ENCODE peak calls at places on chromosomes 4 and X, in seven cellular contexts. One of them, this sample, is unnamed.

GRCh38 chr4:61507091-61507490 is 307.0 kb downstream of the ADGRL3 start:
- DNase-seq in WERI-Rb-1: no peak
- DNase-seq in uterus: no peak
- DNase-seq in heart right ventricle: no peak
- DNase-seq in right atrium auricular region: no peak
- DNase-seq in stomach: no peak
- DNase-seq in adrenal gland: no peak
- DNase-seq in this sample: peak; percentile 18

GRCh38 chr4:681736-682451 is 7.1 kb downstream of the SLC49A3 start:
- DNase-seq in WERI-Rb-1: no peak
- DNase-seq in uterus: no peak
- DNase-seq in heart right ventricle: no peak
- DNase-seq in right atrium auricular region: no peak
- DNase-seq in stomach: peak; percentile 86
- DNase-seq in adrenal gland: peak; percentile 63
- DNase-seq in this sample: no peak

GRCh38 chr4:142715727-142716126 is 130.4 kb downstream of the INPP4B start:
- DNase-seq in WERI-Rb-1: no peak
- DNase-seq in uterus: no peak
- DNase-seq in heart right ventricle: no peak
- DNase-seq in right atrium auricular region: no peak
- DNase-seq in stomach: no peak
- DNase-seq in adrenal gland: no peak
- DNase-seq in this sample: no peak

GRCh38 chr4:121583396-121583795 is 113.4 kb downstream of the ANXA5 start:
- DNase-seq in WERI-Rb-1: no peak
- DNase-seq in uterus: no peak
- DNase-seq in heart right ventricle: no peak
- DNase-seq in right atrium auricular region: no peak
- DNase-seq in stomach: no peak
- DNase-seq in adrenal gland: no peak
- DNase-seq in this sample: no peak

GRCh38 chrX:51158261-51158660 is 174.4 kb upstream of the NUDT10 start:
- DNase-seq in WERI-Rb-1: no peak
- DNase-seq in uterus: no peak
- DNase-seq in heart right ventricle: no peak
- DNase-seq in right atrium auricular region: no peak
- DNase-seq in stomach: no peak
- DNase-seq in adrenal gland: no peak
- DNase-seq in this sample: no peak

GRCh38 chr4:3244747-3245146 is 4.2 kb upstream of the MSANTD1 start:
- DNase-seq in WERI-Rb-1: no peak
- DNase-seq in uterus: no peak
- DNase-seq in heart right ventricle: no peak
- DNase-seq in right atrium auricular region: no peak
- DNase-seq in stomach: no peak
- DNase-seq in adrenal gland: no peak
- DNase-seq in this sample: no peak

GRCh38 chrX:68894513-68895338 is 65.9 kb downstream of the EFNB1 start:
- DNase-seq in WERI-Rb-1: no peak
- DNase-seq in uterus: peak; percentile 69
- DNase-seq in heart right ventricle: peak; percentile 77
- DNase-seq in right atrium auricular region: peak; percentile 69
- DNase-seq in stomach: peak; percentile 64
- DNase-seq in adrenal gland: peak; percentile 59
- DNase-seq in this sample: peak; percentile 63

GRCh38 chr4:168309781-168310180 is 8.8 kb downstream of the DDX60 start:
- DNase-seq in WERI-Rb-1: no peak
- DNase-seq in uterus: no peak
- DNase-seq in heart right ventricle: no peak
- DNase-seq in right atrium auricular region: no peak
- DNase-seq in stomach: no peak
- DNase-seq in adrenal gland: no peak
- DNase-seq in this sample: no peak

GRCh38 chr4:79684516-79684915 is 276.5 kb upstream of the GK2 start:
- DNase-seq in WERI-Rb-1: no peak
- DNase-seq in uterus: no peak
- DNase-seq in heart right ventricle: no peak
- DNase-seq in right atrium auricular region: no peak
- DNase-seq in stomach: no peak
- DNase-seq in adrenal gland: no peak
- DNase-seq in this sample: no peak

GRCh38 chr4:48688953-48689352 is 91.1 kb downstream of the FRYL start:
- DNase-seq in WERI-Rb-1: no peak
- DNase-seq in uterus: no peak
- DNase-seq in heart right ventricle: no peak
- DNase-seq in right atrium auricular region: no peak
- DNase-seq in stomach: no peak
- DNase-seq in adrenal gland: no peak
- DNase-seq in this sample: no peak

GRCh38 chr4:81650871-81651270 is 179.2 kb upstream of the RASGEF1B start:
- DNase-seq in WERI-Rb-1: no peak
- DNase-seq in uterus: no peak
- DNase-seq in heart right ventricle: no peak
- DNase-seq in right atrium auricular region: no peak
- DNase-seq in stomach: no peak
- DNase-seq in adrenal gland: no peak
- DNase-seq in this sample: peak; percentile 8

GRCh38 chr4:81652069-81652478 is 180.4 kb upstream of the RASGEF1B start:
- DNase-seq in WERI-Rb-1: no peak
- DNase-seq in uterus: no peak
- DNase-seq in heart right ventricle: no peak
- DNase-seq in right atrium auricular region: no peak
- DNase-seq in stomach: no peak
- DNase-seq in adrenal gland: no peak
- DNase-seq in this sample: peak; percentile 2

GRCh38 chr4:81647388-81647787 is 175.7 kb upstream of the RASGEF1B start:
- DNase-seq in WERI-Rb-1: no peak
- DNase-seq in uterus: no peak
- DNase-seq in heart right ventricle: no peak
- DNase-seq in right atrium auricular region: no peak
- DNase-seq in stomach: no peak
- DNase-seq in adrenal gland: no peak
- DNase-seq in this sample: no peak

GRCh38 chr4:81651500-81651899 is 179.8 kb upstream of the RASGEF1B start:
- DNase-seq in WERI-Rb-1: no peak
- DNase-seq in uterus: no peak
- DNase-seq in heart right ventricle: no peak
- DNase-seq in right atrium auricular region: no peak
- DNase-seq in stomach: no peak
- DNase-seq in adrenal gland: no peak
- DNase-seq in this sample: peak; percentile 34

DNA sequence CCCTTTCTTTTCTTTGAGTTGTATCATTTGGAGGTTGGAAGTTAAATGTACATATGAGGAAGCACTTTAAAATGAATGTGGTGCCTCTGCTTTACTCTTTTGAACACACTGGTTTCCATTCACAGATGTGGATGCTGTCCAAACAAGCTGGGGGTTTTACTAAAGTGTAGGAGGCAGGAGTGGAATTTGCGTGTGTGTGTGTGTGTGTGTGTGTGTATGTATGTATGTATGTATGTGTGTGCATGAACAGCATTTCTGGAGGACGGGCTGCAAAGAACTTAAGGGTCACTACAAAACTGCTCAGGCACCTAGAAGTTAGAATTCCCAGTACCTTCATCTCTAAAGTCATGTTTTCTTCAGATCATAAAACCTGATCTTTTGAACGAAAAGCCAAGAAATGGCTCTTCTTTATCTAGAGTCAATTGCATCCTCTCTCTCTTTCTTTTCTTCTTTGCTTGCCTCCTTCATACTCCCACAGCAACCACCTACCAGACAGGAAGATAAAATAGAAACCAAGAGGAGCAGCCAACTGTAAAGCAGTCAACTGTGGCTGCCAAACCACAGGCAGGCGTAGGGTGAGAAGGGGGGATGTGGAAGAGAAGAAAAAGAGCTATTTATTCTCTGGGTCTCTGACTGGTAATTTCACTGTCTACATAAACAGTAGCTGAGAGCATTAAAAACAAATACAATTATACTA is 177.0 kb upstream of the RASGEF1B start:
- DNase-seq in WERI-Rb-1: no peak
- DNase-seq in uterus: no peak
- DNase-seq in heart right ventricle: no peak
- DNase-seq in right atrium auricular region: no peak
- DNase-seq in stomach: no peak
- DNase-seq in adrenal gland: no peak
- DNase-seq in this sample: peak; percentile 35
- H3K27ac ChIP-seq in WERI-Rb-1: no peak overlapping the region
- H3K27ac ChIP-seq in uterus: no peak overlapping the region
- H3K27ac ChIP-seq in heart right ventricle: no peak overlapping the region
- H3K27ac ChIP-seq in right atrium auricular region: no peak overlapping the region
- H3K27ac ChIP-seq in stomach: no peak overlapping the region
- H3K27ac ChIP-seq in adrenal gland: no peak overlapping the region
- H3K27ac ChIP-seq in this sample: no peak overlapping the region

DNA sequence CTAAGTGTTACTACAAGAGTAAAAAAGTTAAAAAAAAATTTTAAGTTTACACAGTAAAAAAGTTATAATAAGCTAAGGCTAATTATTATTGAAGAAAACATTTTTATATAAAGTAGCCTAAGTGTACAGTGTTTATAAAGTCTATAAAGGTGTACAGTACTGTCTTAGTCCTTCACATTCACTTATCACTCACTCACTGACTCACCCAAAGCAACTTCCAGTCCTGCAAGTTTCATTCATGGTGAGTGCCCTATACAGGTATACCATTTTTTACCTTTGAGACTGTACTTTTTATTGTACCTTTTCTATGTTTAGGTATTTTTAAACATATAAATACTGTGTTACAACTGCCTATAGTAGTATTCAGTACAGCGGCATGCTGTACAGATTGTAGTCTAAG is 74.2 kb downstream of the TMEM165 start:
- DNase-seq in WERI-Rb-1: no peak
- DNase-seq in uterus: no peak
- DNase-seq in heart right ventricle: no peak
- DNase-seq in right atrium auricular region: no peak
- DNase-seq in stomach: no peak
- DNase-seq in adrenal gland: no peak
- DNase-seq in this sample: no peak
- H3K27ac ChIP-seq in WERI-Rb-1: no peak overlapping the region
- H3K27ac ChIP-seq in uterus: no peak overlapping the region
- H3K27ac ChIP-seq in heart right ventricle: no peak overlapping the region
- H3K27ac ChIP-seq in right atrium auricular region: no peak overlapping the region
- H3K27ac ChIP-seq in stomach: no peak overlapping the region
- H3K27ac ChIP-seq in adrenal gland: no peak overlapping the region
- H3K27ac ChIP-seq in this sample: no peak overlapping the region

GRCh38 chr4:36094995-36095394 is 149.3 kb downstream of the ARAP2 start:
- DNase-seq in WERI-Rb-1: no peak
- DNase-seq in uterus: no peak
- DNase-seq in heart right ventricle: no peak
- DNase-seq in right atrium auricular region: no peak
- DNase-seq in stomach: no peak
- DNase-seq in adrenal gland: no peak
- DNase-seq in this sample: no peak
- H3K27ac ChIP-seq in WERI-Rb-1: no peak overlapping the region
- H3K27ac ChIP-seq in uterus: no peak overlapping the region
- H3K27ac ChIP-seq in heart right ventricle: no peak overlapping the region
- H3K27ac ChIP-seq in right atrium auricular region: no peak overlapping the region
- H3K27ac ChIP-seq in stomach: no peak overlapping the region
- H3K27ac ChIP-seq in adrenal gland: no peak overlapping the region
- H3K27ac ChIP-seq in this sample: no peak overlapping the region

DNA sequence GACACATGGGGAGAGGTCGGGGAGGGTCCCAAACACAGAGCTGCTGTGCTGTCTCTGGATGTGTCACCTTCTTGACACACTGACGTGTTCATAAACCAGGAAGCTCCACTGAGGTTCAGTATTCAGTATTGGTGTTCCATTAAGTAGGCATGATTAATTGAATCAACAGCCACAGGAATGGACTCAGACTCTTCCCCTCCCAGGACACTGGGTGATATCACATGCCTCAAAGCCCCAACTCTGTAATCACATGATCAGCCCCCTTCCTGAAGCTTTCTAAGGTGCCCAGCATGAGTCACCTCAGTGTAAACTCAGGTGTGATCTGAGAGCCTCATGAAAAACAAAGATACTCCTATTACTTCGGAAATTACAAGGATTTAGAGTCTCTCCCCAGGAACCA is 21.1 kb upstream of the HNRNPD start:
- DNase-seq in WERI-Rb-1: no peak
- DNase-seq in uterus: no peak
- DNase-seq in heart right ventricle: no peak
- DNase-seq in right atrium auricular region: no peak
- DNase-seq in stomach: no peak
- DNase-seq in adrenal gland: no peak
- DNase-seq in this sample: no peak
- H3K27ac ChIP-seq in WERI-Rb-1: no peak overlapping the region
- H3K27ac ChIP-seq in uterus: no peak overlapping the region
- H3K27ac ChIP-seq in heart right ventricle: no peak overlapping the region
- H3K27ac ChIP-seq in right atrium auricular region: no peak overlapping the region
- H3K27ac ChIP-seq in stomach: no peak overlapping the region
- H3K27ac ChIP-seq in adrenal gland: no peak overlapping the region
- H3K27ac ChIP-seq in this sample: no peak overlapping the region

DNA sequence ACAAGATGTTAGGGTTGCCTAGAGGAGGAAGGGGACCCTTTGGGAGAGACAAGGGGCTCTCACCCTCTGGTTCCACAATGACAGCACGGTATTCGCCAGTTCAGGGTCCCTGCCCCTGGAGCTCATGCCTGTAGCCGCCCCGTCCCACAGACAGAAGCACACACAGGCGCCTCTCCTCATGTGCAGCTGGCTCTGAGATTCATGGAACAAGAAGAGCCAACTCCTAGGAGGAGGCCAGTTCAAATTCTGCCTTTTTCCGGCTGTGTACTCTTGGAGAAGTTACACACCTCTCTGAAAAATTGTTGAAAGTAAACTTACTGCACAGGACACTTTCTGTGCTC is 15.3 kb downstream of the BLOC1S4 start:
- DNase-seq in WERI-Rb-1: no peak
- DNase-seq in uterus: no peak
- DNase-seq in heart right ventricle: no peak
- DNase-seq in right atrium auricular region: no peak
- DNase-seq in stomach: no peak
- DNase-seq in adrenal gland: no peak
- DNase-seq in this sample: no peak
- H3K27ac ChIP-seq in WERI-Rb-1: peak overlapping the region; percentile 94
- H3K27ac ChIP-seq in uterus: no peak overlapping the region
- H3K27ac ChIP-seq in heart right ventricle: no peak overlapping the region
- H3K27ac ChIP-seq in right atrium auricular region: peak overlapping the region; percentile 35
- H3K27ac ChIP-seq in stomach: no peak overlapping the region
- H3K27ac ChIP-seq in adrenal gland: no peak overlapping the region
- H3K27ac ChIP-seq in this sample: no peak overlapping the region

GRCh38 chrX:41236629-41237028 is 97.3 kb upstream of the DDX3X start:
- DNase-seq in WERI-Rb-1: no peak
- DNase-seq in uterus: no peak
- DNase-seq in heart right ventricle: no peak
- DNase-seq in right atrium auricular region: no peak
- DNase-seq in stomach: no peak
- DNase-seq in adrenal gland: no peak
- DNase-seq in this sample: no peak
- H3K27ac ChIP-seq in WERI-Rb-1: no peak overlapping the region
- H3K27ac ChIP-seq in uterus: peak overlapping the region; percentile 63
- H3K27ac ChIP-seq in heart right ventricle: no peak overlapping the region
- H3K27ac ChIP-seq in right atrium auricular region: no peak overlapping the region
- H3K27ac ChIP-seq in stomach: no peak overlapping the region
- H3K27ac ChIP-seq in adrenal gland: no peak overlapping the region
- H3K27ac ChIP-seq in this sample: no peak overlapping the region